ENCODE peak calls at places on chromosomes 5 and 9, in six cellular contexts. G is GM12864; L is CD14-positive monocyte; M is activated CD4-positive, alpha-beta T cell treated with anti-CD3 and anti-CD28 coated beads, Interleukin-2, amount 50 U/mL, for 1 hour; S is suprapubic skin; O is DMS53. X is an unnamed sample.

GRCh38 chr5:84362061-84362720 is 22.5 kb downstream of the EDIL3 start:
- DNase-seq in G (no peak), L (no peak), M (no peak), S (no peak), O (no peak), X (no peak)

GRCh38 chr9:79240774-79241173 is 331.0 kb upstream of the TLE4 start:
- DNase-seq in G (no peak), L (no peak), M (no peak), S (no peak), O (no peak), X (no peak)

GRCh38 chr9:91807640-91808246 is 142.3 kb downstream of the ROR2 start:
- DNase-seq in G (no peak), L (no peak), M (no peak), S (peak), O (no peak), X (peak)

GRCh38 chr9:22374021-22374420 is 72.6 kb upstream of the DMRTA1 start:
- DNase-seq in G (no peak), L (no peak), M (no peak), S (no peak), O (peak), X (no peak)

GRCh38 chr5:36459191-36460135 is 146.9 kb upstream of the SLC1A3 start:
- DNase-seq in G (no peak), L (no peak), M (no peak), S (no peak), O (peak), X (no peak)

GRCh38 chr9:129141066-129142041 is 30.1 kb downstream of the PTPA start:
- DNase-seq in G (peak), L (peak), M (no peak), S (no peak), O (no peak), X (no peak)

GRCh38 chr5:123537845-123538244 is 25.9 kb downstream of the CSNK1G3 start:
- DNase-seq in G (no peak), L (no peak), M (no peak), S (no peak), O (no peak), X (no peak)

GRCh38 chr5:148384389-148384756 is 615 bp downstream of the FBXO38 start:
- DNase-seq in G (no peak), L (no peak), M (no peak), S (no peak), O (peak), X (no peak)

GRCh38 chr5:78591227-78591626 is 57.3 kb downstream of the LHFPL2 start:
- DNase-seq in G (no peak), L (no peak), M (no peak), S (no peak), O (peak), X (no peak)

GRCh38 chr5:115816226-115817042 is at the start of gene CDO1:
- DNase-seq in G (no peak), L (no peak), M (peak), S (peak), O (no peak), X (peak)

GRCh38 chr5:64144429-64145215 is 21.0 kb upstream of the RNF180 start:
- DNase-seq in G (no peak), L (no peak), M (no peak), S (no peak), O (no peak), X (no peak)